ENCODE peak calls at places on chromosomes 2 and 18, in eight cellular contexts. R is GM23248, W is neuronal stem cell, M is fibroblast of lung, P is osteoblast, O is GM12878, E is H1, V is keratinocyte. I is an unnamed sample.
A peak's percentile ranks its signal among the peaks of the same experiment; 100 is the strongest.

GRCh38 chr18:22998336-22998735 is 65.2 kb downstream of the RBBP8 start:
- DNase-seq in R (no peak), W (no peak), M (no peak), P (peak; percentile 32), O (no peak), E (no peak), V (no peak), I (no peak)

GRCh38 chr2:134160793-134161504 is 92.9 kb upstream of the MGAT5 start:
- DNase-seq in R (no peak), W (no peak), M (peak; percentile 49), P (peak; percentile 46), O (no peak), E (no peak), V (no peak), I (no peak)

GRCh38 chr2:45458909-45459563 is 152.0 kb downstream of the SRBD1 start:
- DNase-seq in R (peak; percentile 78), W (no peak), M (peak; percentile 60), P (peak; percentile 37), O (no peak), E (no peak), V (no peak), I (peak; percentile 60)

GRCh38 chr2:143161982-143162837 is 33.0 kb downstream of the ARHGAP15 start:
- DNase-seq in R (peak; percentile 53), W (peak; percentile 27), M (peak; percentile 78), P (no peak), O (no peak), E (no peak), V (no peak), I (peak; percentile 21)

GRCh38 chr18:79397288-79397829 is 1.6 kb downstream of the NFATC1 start:
- DNase-seq in R (no peak), W (no peak), M (no peak), P (peak; percentile 87), O (no peak), E (no peak), V (no peak), I (no peak)

GRCh38 chr2:235723811-235724465 is 230.1 kb downstream of the AGAP1 start:
- DNase-seq in R (no peak), W (no peak), M (no peak), P (no peak), O (no peak), E (no peak), V (no peak), I (no peak)

GRCh38 chr18:23693849-23694248 is 4.6 kb downstream of the LAMA3 start:
- DNase-seq in R (no peak), W (no peak), M (no peak), P (no peak), O (no peak), E (no peak), V (no peak), I (no peak)

GRCh38 chr2:237509905-237510304 is 22.9 kb downstream of the MLPH start:
- DNase-seq in R (no peak), W (no peak), M (no peak), P (no peak), O (no peak), E (no peak), V (no peak), I (no peak)

GRCh38 chr2:109382946-109383345 is 230.8 kb downstream of the SEPTIN10 start:
- DNase-seq in R (peak; percentile 86), W (no peak), M (peak; percentile 85), P (peak; percentile 94), O (no peak), E (no peak), V (no peak), I (no peak)

GRCh38 chr18:76505611-76506010 is 10.6 kb upstream of the ZNF516 start:
- DNase-seq in R (peak; percentile 33), W (no peak), M (peak; percentile 61), P (peak; percentile 30), O (no peak), E (no peak), V (no peak), I (no peak)

GRCh38 chr2:147006724-147007123 is 838.1 kb upstream of the ACVR2A start:
- DNase-seq in R (peak; percentile 57), W (no peak), M (peak; percentile 99), P (no peak), O (no peak), E (no peak), V (no peak), I (no peak)

GRCh38 chr2:175575346-175576258 is 394.1 kb upstream of the ATP5MC3 start:
- DNase-seq in R (no peak), W (no peak), M (no peak), P (no peak), O (peak; percentile 62), E (no peak), V (no peak), I (no peak)

GRCh38 chr2:69863310-69863709 is 30.4 kb upstream of the SNRNP27 start:
- DNase-seq in R (no peak), W (no peak), M (no peak), P (no peak), O (no peak), E (no peak), V (no peak), I (no peak)

GRCh38 chr2:76316691-76317090 is 606.0 kb upstream of the GCFC2 start:
- DNase-seq in R (no peak), W (no peak), M (no peak), P (no peak), O (no peak), E (no peak), V (no peak), I (no peak)

GRCh38 chr2:50395510-50396300 is 636.2 kb downstream of the NRXN1 start:
- DNase-seq in R (no peak), W (no peak), M (no peak), P (no peak), O (no peak), E (no peak), V (no peak), I (no peak)

GRCh38 chr18:73636355-73636754 is 511.3 kb downstream of the FBXO15 start:
- DNase-seq in R (peak; percentile 7), W (no peak), M (peak; percentile 7), P (no peak), O (no peak), E (no peak), V (no peak), I (peak; percentile 46)

GRCh38 chr2:135490381-135490780 is 40.6 kb downstream of the ZRANB3 start:
- DNase-seq in R (peak; percentile 35), W (no peak), M (peak; percentile 9), P (no peak), O (no peak), E (no peak), V (no peak), I (no peak)

GRCh38 chr18:70232251-70232650 is 26.8 kb upstream of the RTTN start:
- DNase-seq in R (no peak), W (no peak), M (no peak), P (no peak), O (no peak), E (no peak), V (no peak), I (no peak)

GRCh38 chr2:55153564-55154315 is 78.4 kb downstream of the CLHC1 start:
- DNase-seq in R (no peak), W (no peak), M (peak; percentile 55), P (no peak), O (no peak), E (no peak), V (no peak), I (peak; percentile 69)
- H2AFZ ChIP-seq in R (no peak overlapping the region), W (peak overlapping the region; percentile 63), M (no peak overlapping the region), P (no peak overlapping the region), O (peak overlapping the region; percentile 21), E (no peak overlapping the region), V (peak overlapping the region; percentile 22), I (peak overlapping the region; percentile 64)

DNA sequence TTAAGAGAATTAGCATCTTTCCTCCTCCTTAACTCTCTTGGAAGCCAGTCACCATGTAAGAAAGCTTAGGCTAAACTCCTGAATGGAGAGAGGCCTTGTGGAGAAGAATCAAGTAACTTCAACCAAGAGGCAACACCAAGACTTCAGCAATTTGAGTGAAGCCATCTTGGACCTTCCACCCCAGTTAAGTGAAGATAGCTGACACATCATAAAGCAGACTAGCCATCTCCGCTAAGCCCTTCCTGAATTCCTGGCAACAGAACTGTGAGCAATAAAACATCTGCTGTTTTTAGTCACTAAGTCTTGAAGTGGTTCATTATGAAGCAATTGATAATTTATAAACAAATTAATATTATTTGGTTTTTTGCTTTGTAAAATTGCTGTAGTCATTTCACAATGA is 1.5 kb upstream of the ZNF397 start:
- DNase-seq in R (peak; percentile 5), W (no peak), M (no peak), P (no peak), O (no peak), E (no peak), V (no peak), I (no peak)
- H2AFZ ChIP-seq in R (peak overlapping the region; percentile 31), W (peak overlapping the region; percentile 35), M (peak overlapping the region; percentile 42), P (no peak overlapping the region), O (no peak overlapping the region), E (peak overlapping the region; percentile 28), V (peak overlapping the region; percentile 4), I (no peak overlapping the region)

DNA sequence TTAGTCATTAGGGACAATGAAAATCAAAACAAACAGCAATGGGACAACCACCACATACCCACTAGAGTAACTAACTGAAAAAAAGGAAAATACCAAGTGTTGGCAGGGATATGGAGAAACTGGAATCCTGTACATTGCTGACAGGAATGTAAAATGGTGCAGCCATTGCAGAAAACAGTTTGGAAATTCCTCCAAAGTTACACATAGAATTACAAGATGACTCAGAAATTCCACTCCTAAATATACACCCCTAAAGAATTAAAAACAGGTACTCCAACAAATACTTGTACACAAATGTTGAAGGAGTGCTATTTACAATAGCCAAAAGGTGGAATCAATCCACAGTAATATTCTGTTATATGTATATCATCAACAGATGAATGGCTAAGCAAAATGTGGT is 110.9 kb downstream of the ROCK1 start:
- DNase-seq in R (peak; percentile 69), W (no peak), M (peak; percentile 11), P (peak; percentile 41), O (no peak), E (no peak), V (peak; percentile 23), I (peak; percentile 20)
- H2AFZ ChIP-seq in R (no peak overlapping the region), W (no peak overlapping the region), M (no peak overlapping the region), P (no peak overlapping the region), O (no peak overlapping the region), E (no peak overlapping the region), V (no peak overlapping the region), I (no peak overlapping the region)

DNA sequence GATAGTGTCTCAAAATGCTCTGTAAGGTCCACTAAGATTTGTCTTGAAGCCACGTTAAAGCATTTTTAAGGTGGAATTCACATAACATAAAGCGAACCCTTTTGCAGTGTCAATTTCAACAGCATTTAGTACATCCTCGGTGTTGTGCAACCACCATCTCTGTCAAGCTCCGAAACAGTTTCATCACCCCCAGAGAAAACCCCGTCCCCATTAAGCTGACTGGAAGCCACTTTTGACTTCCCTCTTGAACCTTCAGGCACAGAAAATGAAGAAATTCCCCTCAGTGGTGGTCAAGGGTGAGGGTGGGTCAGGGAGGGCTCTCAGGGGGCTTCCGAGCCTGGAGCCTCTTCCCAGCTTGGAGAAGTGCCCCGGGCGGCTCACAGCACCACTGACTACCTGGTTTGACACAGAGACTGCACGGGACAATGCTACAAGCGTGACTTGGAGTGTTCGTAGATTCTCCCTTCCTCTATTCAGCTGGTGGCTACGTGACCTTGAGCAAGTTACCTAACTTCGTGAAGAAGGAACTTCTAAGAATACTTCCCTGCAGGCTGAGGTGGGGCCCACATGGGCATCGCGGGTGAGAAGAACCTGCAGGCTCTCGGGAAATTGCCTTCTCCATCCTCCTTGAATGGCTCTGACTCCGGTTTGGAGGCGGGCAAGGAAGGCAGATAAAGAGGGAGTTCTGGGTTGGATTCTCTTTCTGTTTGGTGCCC is 100.3 kb upstream of the HDAC4 start:
- DNase-seq in R (no peak), W (no peak), M (no peak), P (no peak), O (no peak), E (no peak), V (no peak), I (no peak)
- H2AFZ ChIP-seq in R (no peak overlapping the region), W (no peak overlapping the region), M (no peak overlapping the region), P (no peak overlapping the region), O (no peak overlapping the region), E (no peak overlapping the region), V (no peak overlapping the region), I (no peak overlapping the region)

GRCh38 chr2:100137318-100137717 is 5.1 kb downstream of the AFF3 start:
- DNase-seq in R (no peak), W (no peak), M (no peak), P (no peak), O (no peak), E (no peak), V (no peak), I (no peak)
- H2AFZ ChIP-seq in R (no peak overlapping the region), W (no peak overlapping the region), M (no peak overlapping the region), P (no peak overlapping the region), O (no peak overlapping the region), E (no peak overlapping the region), V (no peak overlapping the region), I (no peak overlapping the region)

I was measured in mammary epithelial cell.